ENCODE peak calls at places on chromosomes 16 and 17, in five cellular contexts. L, J, Z, X and K are unnamed samples.

GRCh38 chr17:7590743-7591142 is 849 bp upstream of the SOX15 start:
- DNase-seq in L (peak), J (peak), Z (peak), X (peak), K (peak)

GRCh38 chr16:11583171-11583570 is 3.5 kb downstream of the LITAF start:
- DNase-seq in L (no peak), J (peak), Z (no peak), X (no peak), K (no peak)

GRCh38 chr16:50765866-50766265 is 24.0 kb downstream of the CYLD start:
- DNase-seq in L (no peak), J (no peak), Z (no peak), X (no peak), K (no peak)

GRCh38 chr17:78993241-78993956 is 13.7 kb upstream of the LGALS3BP start:
- DNase-seq in L (peak), J (peak), Z (peak), X (peak), K (peak)

GRCh38 chr17:71681427-71682173 is 439.2 kb upstream of the SOX9 start:
- DNase-seq in L (no peak), J (no peak), Z (no peak), X (no peak), K (no peak)

GRCh38 chr16:71834291-71834690 is 11.5 kb upstream of the ATXN1L start:
- DNase-seq in L (no peak), J (no peak), Z (no peak), X (no peak), K (no peak)

GRCh38 chr16:86718118-86718517 is 139.8 kb downstream of the FOXL1 start:
- DNase-seq in L (peak), J (peak), Z (peak), X (no peak), K (no peak)

GRCh38 chr16:12317121-12317810 is 340.7 kb downstream of the SNX29 start:
- DNase-seq in L (no peak), J (no peak), Z (no peak), X (no peak), K (no peak)

GRCh38 chr17:76107507-76107906 is 3.9 kb upstream of the EXOC7 start:
- DNase-seq in L (no peak), J (no peak), Z (no peak), X (no peak), K (no peak)

GRCh38 chr17:63533433-63534077 is 10.4 kb downstream of the KCNH6 start:
- DNase-seq in L (peak), J (no peak), Z (no peak), X (no peak), K (no peak)

GRCh38 chr16:83125999-83126568 is 499.3 kb downstream of the CDH13 start:
- DNase-seq in L (no peak), J (no peak), Z (no peak), X (no peak), K (no peak)

GRCh38 chr17:40447148-40447644 is 3.9 kb downstream of the IGFBP4 start:
- DNase-seq in L (no peak), J (no peak), Z (no peak), X (no peak), K (no peak)

DNA sequence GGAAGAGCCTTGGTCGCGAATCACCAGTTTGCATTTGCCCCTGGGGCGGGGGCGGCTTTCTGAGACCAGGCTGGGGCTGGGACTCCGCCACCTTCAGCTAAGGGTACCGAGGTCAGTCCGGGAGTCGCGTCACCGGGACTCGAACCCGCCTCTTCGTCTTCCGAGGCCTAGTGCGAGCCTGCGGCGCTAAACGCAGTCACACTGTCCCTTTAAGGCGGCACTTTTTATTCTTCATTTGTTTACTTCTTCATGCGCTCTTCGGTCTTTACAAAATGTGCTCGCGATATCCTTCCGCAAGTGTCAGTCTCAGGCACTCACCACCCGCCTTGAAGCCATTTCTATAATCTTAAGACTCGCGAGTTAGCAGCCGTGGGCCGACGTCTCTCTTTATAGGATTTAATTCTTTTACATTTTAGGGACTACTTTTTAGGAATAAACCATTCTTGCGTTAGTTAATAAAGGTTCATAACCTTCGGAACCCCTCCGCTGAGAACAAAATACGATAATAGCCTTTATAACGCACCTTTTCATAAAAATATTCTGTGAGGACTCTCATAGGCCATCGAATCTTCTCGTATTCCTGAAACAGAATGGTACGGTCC is 593 bp upstream of the HEXIM1 start:
- DNase-seq in L (peak), J (peak), Z (peak), X (peak), K (peak)
- H3K4ac ChIP-seq in L (peak), J (peak), Z (no peak), X (no peak), K (no peak)

GRCh38 chr16:65657556-65657955 is 535.7 kb upstream of the CDH11 start:
- DNase-seq in L (no peak), J (no peak), Z (no peak), X (no peak), K (no peak)
- H3K4ac ChIP-seq in L (no peak), J (no peak), Z (no peak), X (no peak), K (no peak)

GRCh38 chr17:80069886-80070177 is 31.5 kb upstream of the GAA start:
- DNase-seq in L (no peak), J (no peak), Z (no peak), X (no peak), K (no peak)
- H3K4ac ChIP-seq in L (no peak), J (peak), Z (no peak), X (no peak), K (no peak)

GRCh38 chr16:75244844-75245758 is 6.3 kb downstream of the BCAR1 start:
- DNase-seq in L (peak), J (peak), Z (peak), X (no peak), K (peak)
- H3K4ac ChIP-seq in L (peak), J (peak), Z (peak), X (peak), K (peak)

DNA sequence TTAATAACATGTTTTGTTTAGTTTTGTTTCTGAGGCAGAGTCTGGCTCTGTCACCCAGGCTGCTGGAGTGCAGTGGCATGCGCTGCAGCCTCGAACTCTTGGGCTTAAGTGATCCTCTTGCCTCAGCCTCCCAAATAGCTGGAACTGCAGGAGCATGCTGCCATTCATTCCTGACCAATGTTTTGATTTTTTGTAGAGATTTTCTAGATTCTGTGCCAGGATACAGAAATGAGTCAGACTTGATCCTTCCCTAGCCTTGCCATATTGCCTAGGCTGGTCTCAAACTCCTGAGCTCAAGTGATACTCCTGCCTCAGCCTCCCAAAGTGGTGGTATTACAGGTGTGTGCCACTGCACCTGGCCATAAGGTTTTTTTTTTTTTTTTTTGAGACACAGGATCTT is 17.7 kb downstream of the TAOK1 start:
- DNase-seq in L (no peak), J (peak), Z (no peak), X (no peak), K (no peak)
- H3K4ac ChIP-seq in L (no peak), J (no peak), Z (no peak), X (no peak), K (no peak)

GRCh38 chr17:17280613-17281549 is at the start of gene COPS3:
- DNase-seq in L (peak), J (peak), Z (peak), X (peak), K (peak)
- H3K4ac ChIP-seq in L (peak), J (peak), Z (no peak), X (peak), K (no peak)

GRCh38 chr16:81541314-81541713 is 96.7 kb downstream of the CMIP start:
- DNase-seq in L (no peak), J (no peak), Z (no peak), X (no peak), K (no peak)
- H3K4ac ChIP-seq in L (no peak), J (no peak), Z (no peak), X (no peak), K (no peak)

DNA sequence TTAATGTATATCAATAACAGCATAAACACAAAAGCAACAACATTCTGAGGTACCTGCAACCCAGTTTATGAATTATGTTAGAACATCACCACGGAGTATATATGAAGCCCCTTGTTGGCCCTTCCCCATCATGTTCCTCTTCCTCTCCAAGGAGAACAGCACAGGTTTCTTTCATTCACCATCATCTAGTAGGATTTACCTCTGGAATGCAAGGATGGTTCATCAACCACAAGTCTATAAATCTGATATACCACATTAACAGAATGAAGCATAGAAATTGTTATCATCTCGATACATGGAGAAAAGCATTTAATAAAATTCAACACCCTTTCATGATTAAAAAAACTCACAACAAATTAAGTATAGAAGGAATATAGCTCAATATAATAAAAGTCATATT is 6.2 kb upstream of the PRSS54 start:
- DNase-seq in L (no peak), J (no peak), Z (no peak), X (no peak), K (no peak)
- H3K4ac ChIP-seq in L (no peak), J (no peak), Z (no peak), X (no peak), K (no peak)